ENCODE peak calls at places on chromosomes 13 and 19, in seven cellular contexts. One of them, this sample, is unnamed.

GRCh38 chr13:73872397-73872796 is 261.8 kb downstream of the KLF12 start:
- DNase-seq in activated naive CD4-positive, alpha-beta T cell treated with anti-CD3 and anti-CD28 coated beads, Interleukin-2, amount 50 U/mL, for 72 hours: no peak
- DNase-seq in stimulated activated CD8-positive, alpha-beta memory T cell treated with anti-CD3 and anti-CD28 coated beads, Interleukin-2, amount 100 ng/mL, for 48 hours: no peak
- DNase-seq in HEK293T: no peak
- DNase-seq in NCI-H510A: no peak
- DNase-seq in fibroblast of lung: no peak
- DNase-seq in dermis blood vessel endothelial cell: no peak
- DNase-seq in this sample: no peak

GRCh38 chr13:28347456-28348371 is 147.2 kb downstream of the FLT1 start:
- DNase-seq in activated naive CD4-positive, alpha-beta T cell treated with anti-CD3 and anti-CD28 coated beads, Interleukin-2, amount 50 U/mL, for 72 hours: no peak
- DNase-seq in HEK293T: no peak
- DNase-seq in NCI-H510A: no peak
- DNase-seq in fibroblast of lung: no peak
- DNase-seq in stimulated activated CD8-positive, alpha-beta memory T cell treated with anti-CD3 and anti-CD28 coated beads, Interleukin-2, amount 100 ng/mL, for 48 hours: no peak
- DNase-seq in dermis blood vessel endothelial cell: peak
- DNase-seq in this sample: no peak

GRCh38 chr13:60265566-60265965 is 101.8 kb upstream of the DIAPH3 start:
- DNase-seq in activated naive CD4-positive, alpha-beta T cell treated with anti-CD3 and anti-CD28 coated beads, Interleukin-2, amount 50 U/mL, for 72 hours: no peak
- DNase-seq in NCI-H510A: no peak
- DNase-seq in dermis blood vessel endothelial cell: no peak
- DNase-seq in HEK293T: no peak
- DNase-seq in stimulated activated CD8-positive, alpha-beta memory T cell treated with anti-CD3 and anti-CD28 coated beads, Interleukin-2, amount 100 ng/mL, for 48 hours: no peak
- DNase-seq in fibroblast of lung: no peak
- DNase-seq in this sample: no peak

GRCh38 chr13:55298201-55298600 is 1842.5 kb upstream of the PRR20A start:
- DNase-seq in activated naive CD4-positive, alpha-beta T cell treated with anti-CD3 and anti-CD28 coated beads, Interleukin-2, amount 50 U/mL, for 72 hours: no peak
- DNase-seq in fibroblast of lung: no peak
- DNase-seq in NCI-H510A: no peak
- DNase-seq in HEK293T: no peak
- DNase-seq in dermis blood vessel endothelial cell: no peak
- DNase-seq in stimulated activated CD8-positive, alpha-beta memory T cell treated with anti-CD3 and anti-CD28 coated beads, Interleukin-2, amount 100 ng/mL, for 48 hours: no peak
- DNase-seq in this sample: no peak

GRCh38 chr19:49587227-49587626 is 3.8 kb upstream of the PRR12 start:
- DNase-seq in NCI-H510A: no peak
- DNase-seq in activated naive CD4-positive, alpha-beta T cell treated with anti-CD3 and anti-CD28 coated beads, Interleukin-2, amount 50 U/mL, for 72 hours: no peak
- DNase-seq in stimulated activated CD8-positive, alpha-beta memory T cell treated with anti-CD3 and anti-CD28 coated beads, Interleukin-2, amount 100 ng/mL, for 48 hours: no peak
- DNase-seq in HEK293T: no peak
- DNase-seq in dermis blood vessel endothelial cell: no peak
- DNase-seq in fibroblast of lung: no peak
- DNase-seq in this sample: no peak

GRCh38 chr13:105798541-105798940 is 736.9 kb downstream of the EFNB2 start:
- DNase-seq in stimulated activated CD8-positive, alpha-beta memory T cell treated with anti-CD3 and anti-CD28 coated beads, Interleukin-2, amount 100 ng/mL, for 48 hours: no peak
- DNase-seq in dermis blood vessel endothelial cell: no peak
- DNase-seq in NCI-H510A: no peak
- DNase-seq in activated naive CD4-positive, alpha-beta T cell treated with anti-CD3 and anti-CD28 coated beads, Interleukin-2, amount 50 U/mL, for 72 hours: no peak
- DNase-seq in fibroblast of lung: no peak
- DNase-seq in HEK293T: no peak
- DNase-seq in this sample: no peak

GRCh38 chr19:9808855-9809646 is 9.8 kb downstream of the FBXL12 start:
- DNase-seq in fibroblast of lung: no peak
- DNase-seq in HEK293T: no peak
- DNase-seq in stimulated activated CD8-positive, alpha-beta memory T cell treated with anti-CD3 and anti-CD28 coated beads, Interleukin-2, amount 100 ng/mL, for 48 hours: no peak
- DNase-seq in NCI-H510A: no peak
- DNase-seq in activated naive CD4-positive, alpha-beta T cell treated with anti-CD3 and anti-CD28 coated beads, Interleukin-2, amount 50 U/mL, for 72 hours: no peak
- DNase-seq in dermis blood vessel endothelial cell: no peak
- DNase-seq in this sample: no peak

GRCh38 chr19:22052644-22053013 is 345 bp downstream of the ZNF257 start:
- DNase-seq in NCI-H510A: peak
- DNase-seq in activated naive CD4-positive, alpha-beta T cell treated with anti-CD3 and anti-CD28 coated beads, Interleukin-2, amount 50 U/mL, for 72 hours: no peak
- DNase-seq in fibroblast of lung: no peak
- DNase-seq in HEK293T: no peak
- DNase-seq in stimulated activated CD8-positive, alpha-beta memory T cell treated with anti-CD3 and anti-CD28 coated beads, Interleukin-2, amount 100 ng/mL, for 48 hours: no peak
- DNase-seq in dermis blood vessel endothelial cell: peak
- DNase-seq in this sample: no peak

GRCh38 chr19:15368051-15368632 is 11.4 kb downstream of the AKAP8 start:
- DNase-seq in dermis blood vessel endothelial cell: no peak
- DNase-seq in activated naive CD4-positive, alpha-beta T cell treated with anti-CD3 and anti-CD28 coated beads, Interleukin-2, amount 50 U/mL, for 72 hours: no peak
- DNase-seq in fibroblast of lung: no peak
- DNase-seq in HEK293T: no peak
- DNase-seq in NCI-H510A: no peak
- DNase-seq in stimulated activated CD8-positive, alpha-beta memory T cell treated with anti-CD3 and anti-CD28 coated beads, Interleukin-2, amount 100 ng/mL, for 48 hours: no peak
- DNase-seq in this sample: no peak

GRCh38 chr13:99377641-99378040 is 70.4 kb upstream of the GPR183 start:
- DNase-seq in dermis blood vessel endothelial cell: no peak
- DNase-seq in activated naive CD4-positive, alpha-beta T cell treated with anti-CD3 and anti-CD28 coated beads, Interleukin-2, amount 50 U/mL, for 72 hours: no peak
- DNase-seq in NCI-H510A: no peak
- DNase-seq in HEK293T: no peak
- DNase-seq in stimulated activated CD8-positive, alpha-beta memory T cell treated with anti-CD3 and anti-CD28 coated beads, Interleukin-2, amount 100 ng/mL, for 48 hours: no peak
- DNase-seq in fibroblast of lung: no peak
- DNase-seq in this sample: no peak

GRCh38 chr13:32746474-32746873 is 160.2 kb downstream of the PDS5B start:
- DNase-seq in stimulated activated CD8-positive, alpha-beta memory T cell treated with anti-CD3 and anti-CD28 coated beads, Interleukin-2, amount 100 ng/mL, for 48 hours: no peak
- DNase-seq in HEK293T: no peak
- DNase-seq in fibroblast of lung: no peak
- DNase-seq in NCI-H510A: no peak
- DNase-seq in activated naive CD4-positive, alpha-beta T cell treated with anti-CD3 and anti-CD28 coated beads, Interleukin-2, amount 50 U/mL, for 72 hours: no peak
- DNase-seq in dermis blood vessel endothelial cell: no peak
- DNase-seq in this sample: no peak

GRCh38 chr13:109700176-109700575 is 86.2 kb downstream of the IRS2 start:
- DNase-seq in dermis blood vessel endothelial cell: peak
- DNase-seq in NCI-H510A: peak
- DNase-seq in activated naive CD4-positive, alpha-beta T cell treated with anti-CD3 and anti-CD28 coated beads, Interleukin-2, amount 50 U/mL, for 72 hours: no peak
- DNase-seq in fibroblast of lung: peak
- DNase-seq in HEK293T: no peak
- DNase-seq in stimulated activated CD8-positive, alpha-beta memory T cell treated with anti-CD3 and anti-CD28 coated beads, Interleukin-2, amount 100 ng/mL, for 48 hours: no peak
- DNase-seq in this sample: no peak

GRCh38 chr19:7520131-7521051 is 2.0 kb upstream of the MCOLN1 start:
- DNase-seq in HEK293T: no peak
- DNase-seq in dermis blood vessel endothelial cell: no peak
- DNase-seq in fibroblast of lung: no peak
- DNase-seq in activated naive CD4-positive, alpha-beta T cell treated with anti-CD3 and anti-CD28 coated beads, Interleukin-2, amount 50 U/mL, for 72 hours: no peak
- DNase-seq in stimulated activated CD8-positive, alpha-beta memory T cell treated with anti-CD3 and anti-CD28 coated beads, Interleukin-2, amount 100 ng/mL, for 48 hours: no peak
- DNase-seq in NCI-H510A: no peak
- DNase-seq in this sample: no peak

GRCh38 chr13:73096173-73097117 is 37.6 kb downstream of the KLF5 start:
- DNase-seq in stimulated activated CD8-positive, alpha-beta memory T cell treated with anti-CD3 and anti-CD28 coated beads, Interleukin-2, amount 100 ng/mL, for 48 hours: no peak
- DNase-seq in HEK293T: no peak
- DNase-seq in dermis blood vessel endothelial cell: no peak
- DNase-seq in NCI-H510A: no peak
- DNase-seq in fibroblast of lung: no peak
- DNase-seq in activated naive CD4-positive, alpha-beta T cell treated with anti-CD3 and anti-CD28 coated beads, Interleukin-2, amount 50 U/mL, for 72 hours: no peak
- DNase-seq in this sample: no peak

GRCh38 chr13:47934371-47934770 is 66.7 kb downstream of the SUCLA2 start:
- DNase-seq in fibroblast of lung: no peak
- DNase-seq in stimulated activated CD8-positive, alpha-beta memory T cell treated with anti-CD3 and anti-CD28 coated beads, Interleukin-2, amount 100 ng/mL, for 48 hours: no peak
- DNase-seq in activated naive CD4-positive, alpha-beta T cell treated with anti-CD3 and anti-CD28 coated beads, Interleukin-2, amount 50 U/mL, for 72 hours: no peak
- DNase-seq in NCI-H510A: no peak
- DNase-seq in dermis blood vessel endothelial cell: no peak
- DNase-seq in HEK293T: no peak
- DNase-seq in this sample: no peak

GRCh38 chr19:40610396-40611064 is 9.4 kb downstream of the LTBP4 start:
- DNase-seq in NCI-H510A: no peak
- DNase-seq in HEK293T: no peak
- DNase-seq in activated naive CD4-positive, alpha-beta T cell treated with anti-CD3 and anti-CD28 coated beads, Interleukin-2, amount 50 U/mL, for 72 hours: no peak
- DNase-seq in fibroblast of lung: no peak
- DNase-seq in stimulated activated CD8-positive, alpha-beta memory T cell treated with anti-CD3 and anti-CD28 coated beads, Interleukin-2, amount 100 ng/mL, for 48 hours: no peak
- DNase-seq in dermis blood vessel endothelial cell: no peak
- DNase-seq in this sample: no peak

GRCh38 chr19:7391218-7391670 is 42.5 kb downstream of the ARHGEF18 start:
- DNase-seq in HEK293T: no peak
- DNase-seq in stimulated activated CD8-positive, alpha-beta memory T cell treated with anti-CD3 and anti-CD28 coated beads, Interleukin-2, amount 100 ng/mL, for 48 hours: no peak
- DNase-seq in activated naive CD4-positive, alpha-beta T cell treated with anti-CD3 and anti-CD28 coated beads, Interleukin-2, amount 50 U/mL, for 72 hours: no peak
- DNase-seq in NCI-H510A: no peak
- DNase-seq in fibroblast of lung: peak
- DNase-seq in dermis blood vessel endothelial cell: peak
- DNase-seq in this sample: no peak

GRCh38 chr13:50198508-50198907 is 183.3 kb downstream of the KCNRG start:
- DNase-seq in dermis blood vessel endothelial cell: peak
- DNase-seq in stimulated activated CD8-positive, alpha-beta memory T cell treated with anti-CD3 and anti-CD28 coated beads, Interleukin-2, amount 100 ng/mL, for 48 hours: no peak
- DNase-seq in fibroblast of lung: peak
- DNase-seq in HEK293T: no peak
- DNase-seq in activated naive CD4-positive, alpha-beta T cell treated with anti-CD3 and anti-CD28 coated beads, Interleukin-2, amount 50 U/mL, for 72 hours: no peak
- DNase-seq in NCI-H510A: no peak
- DNase-seq in this sample: no peak

GRCh38 chr13:58852076-58852475 is 1220.5 kb downstream of the PCDH17 start:
- DNase-seq in stimulated activated CD8-positive, alpha-beta memory T cell treated with anti-CD3 and anti-CD28 coated beads, Interleukin-2, amount 100 ng/mL, for 48 hours: no peak
- DNase-seq in dermis blood vessel endothelial cell: no peak
- DNase-seq in NCI-H510A: no peak
- DNase-seq in HEK293T: no peak
- DNase-seq in fibroblast of lung: peak
- DNase-seq in activated naive CD4-positive, alpha-beta T cell treated with anti-CD3 and anti-CD28 coated beads, Interleukin-2, amount 50 U/mL, for 72 hours: no peak
- DNase-seq in this sample: no peak